ENCODE peak calls at places on chromosomes 11 and 22, in eight cellular contexts. R is HCT116, K is prostate gland, Q is K562, C is IMR-90, J is ovary, H is sigmoid colon, W is stomach. A is an unnamed sample.

GRCh38 chr11:13767461-13767860 is 99.0 kb downstream of the FAR1 start:
- DNase-seq in R (no peak), K (no peak), Q (peak), C (no peak), J (no peak), H (no peak), W (no peak), A (peak)

GRCh38 chr11:123247813-123248379 is 52.8 kb upstream of the CLMP start:
- DNase-seq in R (no peak), K (no peak), Q (no peak), C (no peak), J (no peak), H (no peak), W (no peak), A (no peak)

GRCh38 chr11:26227311-26227710 is 104.6 kb upstream of the ANO3 start:
- DNase-seq in R (no peak), K (no peak), Q (no peak), C (peak), J (no peak), H (no peak), W (no peak), A (no peak)

GRCh38 chr11:17391493-17392355 is 3.3 kb upstream of the KCNJ11 start:
- DNase-seq in R (no peak), K (no peak), Q (no peak), C (no peak), J (no peak), H (no peak), W (no peak), A (no peak)

GRCh38 chr11:2166091-2166851 is 5.3 kb upstream of the INS start:
- DNase-seq in R (no peak), K (no peak), Q (peak), C (no peak), J (peak), H (no peak), W (peak), A (peak)

GRCh38 chr11:71425851-71426250 is 22.3 kb downstream of the DHCR7 start:
- DNase-seq in R (no peak), K (peak), Q (no peak), C (no peak), J (no peak), H (no peak), W (no peak), A (no peak)

GRCh38 chr22:45308624-45309421 is 911 bp upstream of the FAM118A start:
- DNase-seq in R (peak), K (no peak), Q (no peak), C (no peak), J (no peak), H (no peak), W (no peak), A (no peak)

GRCh38 chr11:11396290-11397042 is 43.4 kb upstream of the CSNK2A3 start:
- DNase-seq in R (no peak), K (no peak), Q (no peak), C (peak), J (no peak), H (no peak), W (no peak), A (no peak)

GRCh38 chr11:105000167-105000566 is 22.8 kb downstream of the CASP5 start:
- DNase-seq in R (peak), K (no peak), Q (no peak), C (no peak), J (no peak), H (no peak), W (no peak), A (peak)

GRCh38 chr11:10941429-10941828 is 83.6 kb upstream of the ZBED5 start:
- DNase-seq in R (no peak), K (no peak), Q (no peak), C (no peak), J (no peak), H (peak), W (no peak), A (no peak)

GRCh38 chr22:32313532-32313931 is 44.1 kb upstream of the RFPL3 start:
- DNase-seq in R (no peak), K (no peak), Q (no peak), C (no peak), J (no peak), H (no peak), W (peak), A (no peak)

GRCh38 chr22:19599626-19600243 is 75.5 kb upstream of the CLDN5 start:
- DNase-seq in R (no peak), K (no peak), Q (no peak), C (no peak), J (no peak), H (peak), W (no peak), A (no peak)

GRCh38 chr11:99368579-99368978 is 347.8 kb downstream of the CNTN5 start:
- DNase-seq in R (no peak), K (no peak), Q (no peak), C (no peak), J (no peak), H (no peak), W (no peak), A (no peak)

GRCh38 chr22:49505337-49506009 is 322.2 kb downstream of the BRD1 start:
- DNase-seq in R (no peak), K (no peak), Q (no peak), C (no peak), J (no peak), H (no peak), W (no peak), A (no peak)

GRCh38 chr11:94424662-94425061 is 23.4 kb upstream of the GPR83 start:
- DNase-seq in R (no peak), K (no peak), Q (no peak), C (peak), J (no peak), H (no peak), W (no peak), A (no peak)

GRCh38 chr11:115765803-115766239 is 261.6 kb upstream of the CADM1 start:
- DNase-seq in R (no peak), K (no peak), Q (no peak), C (peak), J (no peak), H (no peak), W (no peak), A (no peak)

GRCh38 chr22:37195921-37196320 is 7.9 kb upstream of the C1QTNF6 start:
- DNase-seq in R (no peak), K (no peak), Q (no peak), C (peak), J (peak), H (no peak), W (no peak), A (no peak)

GRCh38 chr22:26762503-26763170 is 105.2 kb downstream of the MIAT start:
- DNase-seq in R (no peak), K (no peak), Q (no peak), C (no peak), J (no peak), H (no peak), W (no peak), A (no peak)

GRCh38 chr11:18540207-18541009 is 13.7 kb upstream of the TSG101 start:
- DNase-seq in R (no peak), K (no peak), Q (peak), C (peak), J (no peak), H (no peak), W (no peak), A (peak)

GRCh38 chr11:30855383-30856006 is 269.3 kb upstream of the MPPED2 start:
- DNase-seq in R (no peak), K (no peak), Q (no peak), C (peak), J (no peak), H (no peak), W (no peak), A (no peak)

GRCh38 chr11:120610101-120610500 is 98.6 kb downstream of the GRIK4 start:
- DNase-seq in R (no peak), K (no peak), Q (no peak), C (no peak), J (no peak), H (no peak), W (no peak), A (no peak)

GRCh38 chr11:33772300-33772699 is 2.0 kb downstream of the FBXO3 start:
- DNase-seq in R (no peak), K (no peak), Q (peak), C (peak), J (no peak), H (no peak), W (no peak), A (peak)

GRCh38 chr11:61174949-61175348 is 13.7 kb upstream of the VPS37C start:
- DNase-seq in R (no peak), K (no peak), Q (no peak), C (no peak), J (no peak), H (peak), W (peak), A (no peak)

GRCh38 chr11:28773606-28774005 is 665.4 kb downstream of the METTL15 start:
- DNase-seq in R (no peak), K (no peak), Q (no peak), C (no peak), J (no peak), H (no peak), W (no peak), A (no peak)

GRCh38 chr11:42840176-42840829 is 471.5 kb upstream of the API5 start:
- DNase-seq in R (no peak), K (no peak), Q (no peak), C (no peak), J (no peak), H (no peak), W (no peak), A (no peak)

GRCh38 chr11:123696183-123696582 is 41.8 kb upstream of the SCN3B start:
- DNase-seq in R (no peak), K (no peak), Q (no peak), C (no peak), J (no peak), H (no peak), W (no peak), A (no peak)

GRCh38 chr11:15248749-15249148 is 134.0 kb downstream of the INSC start:
- DNase-seq in R (no peak), K (no peak), Q (peak), C (no peak), J (no peak), H (no peak), W (no peak), A (no peak)

GRCh38 chr22:49705631-49706352 is 121.9 kb downstream of the BRD1 start:
- DNase-seq in R (no peak), K (no peak), Q (peak), C (no peak), J (no peak), H (no peak), W (no peak), A (peak)

GRCh38 chr22:28955817-28956216 is 72.4 kb downstream of the ZNRF3 start:
- DNase-seq in R (no peak), K (no peak), Q (no peak), C (no peak), J (no peak), H (no peak), W (peak), A (no peak)

GRCh38 chr11:70384486-70385152 is 13.7 kb upstream of the CTTN start:
- DNase-seq in R (no peak), K (no peak), Q (no peak), C (no peak), J (no peak), H (no peak), W (no peak), A (no peak)
- TF ChIP-seq POLR2A in R (no peak), K (no peak), Q (peak), C (no peak), J (no peak), H (no peak), W (no peak), A (no peak)

DNA sequence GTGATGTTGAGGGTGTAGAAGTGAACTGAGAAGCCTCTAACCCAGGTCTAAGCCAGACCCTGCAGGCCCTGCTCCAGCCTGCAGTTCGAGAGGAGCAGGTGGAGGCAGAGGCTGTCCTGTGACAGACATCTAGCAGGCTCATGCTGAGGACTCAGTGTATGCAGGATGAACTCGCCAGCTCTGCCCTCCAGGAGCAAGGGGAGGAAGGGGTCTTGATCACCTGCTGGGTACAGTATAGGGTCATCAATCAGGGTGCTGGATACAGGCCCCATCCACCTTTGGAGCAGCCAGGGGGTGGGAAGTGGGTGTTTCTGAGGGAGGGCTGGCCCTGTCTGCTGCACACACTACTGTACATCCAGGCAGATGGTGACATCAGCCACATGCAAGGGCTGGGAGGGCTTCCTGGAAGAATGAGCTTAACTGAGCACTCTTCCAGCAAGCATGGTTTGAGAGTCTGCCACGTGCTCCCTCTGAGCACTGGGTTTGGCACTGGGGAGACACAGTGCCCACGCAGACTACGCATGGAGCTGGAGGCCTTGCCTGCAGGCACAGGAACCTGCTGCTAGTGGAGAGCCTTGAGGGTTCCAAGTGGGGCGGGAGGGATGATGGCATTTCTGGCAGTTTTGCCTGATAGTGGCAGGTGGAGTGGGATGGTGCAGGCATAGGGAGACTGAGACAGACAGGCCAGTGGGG is 9.2 kb downstream of the MAPK8IP1 start:
- DNase-seq in R (no peak), K (no peak), Q (no peak), C (no peak), J (no peak), H (no peak), W (no peak), A (no peak)
- TF ChIP-seq POLR2A in R (no peak), K (no peak), Q (no peak), C (no peak), J (no peak), H (no peak), W (no peak), A (no peak)

GRCh38 chr11:58927393-58928081 is 11.8 kb upstream of the GLYATL1 start:
- DNase-seq in R (no peak), K (peak), Q (no peak), C (peak), J (no peak), H (no peak), W (peak), A (no peak)
- TF ChIP-seq POLR2A in R (no peak), K (no peak), Q (no peak), C (no peak), J (no peak), H (no peak), W (no peak), A (no peak)

GRCh38 chr11:118572914-118573550 is 823 bp downstream of the ARCN1 start:
- DNase-seq in R (peak), K (peak), Q (peak), C (peak), J (no peak), H (no peak), W (no peak), A (peak)

GRCh38 chr11:118569670-118570069 is 2.5 kb upstream of the ARCN1 start:
- DNase-seq in R (no peak), K (no peak), Q (no peak), C (no peak), J (no peak), H (no peak), W (no peak), A (no peak)

GRCh38 chr11:118574636-118575035 is 2.4 kb downstream of the ARCN1 start:
- DNase-seq in R (no peak), K (no peak), Q (no peak), C (no peak), J (no peak), H (no peak), W (no peak), A (no peak)

GRCh38 chr11:118570787-118571186 is 1.4 kb upstream of the ARCN1 start:
- DNase-seq in R (no peak), K (no peak), Q (no peak), C (no peak), J (no peak), H (no peak), W (no peak), A (no peak)

DNA sequence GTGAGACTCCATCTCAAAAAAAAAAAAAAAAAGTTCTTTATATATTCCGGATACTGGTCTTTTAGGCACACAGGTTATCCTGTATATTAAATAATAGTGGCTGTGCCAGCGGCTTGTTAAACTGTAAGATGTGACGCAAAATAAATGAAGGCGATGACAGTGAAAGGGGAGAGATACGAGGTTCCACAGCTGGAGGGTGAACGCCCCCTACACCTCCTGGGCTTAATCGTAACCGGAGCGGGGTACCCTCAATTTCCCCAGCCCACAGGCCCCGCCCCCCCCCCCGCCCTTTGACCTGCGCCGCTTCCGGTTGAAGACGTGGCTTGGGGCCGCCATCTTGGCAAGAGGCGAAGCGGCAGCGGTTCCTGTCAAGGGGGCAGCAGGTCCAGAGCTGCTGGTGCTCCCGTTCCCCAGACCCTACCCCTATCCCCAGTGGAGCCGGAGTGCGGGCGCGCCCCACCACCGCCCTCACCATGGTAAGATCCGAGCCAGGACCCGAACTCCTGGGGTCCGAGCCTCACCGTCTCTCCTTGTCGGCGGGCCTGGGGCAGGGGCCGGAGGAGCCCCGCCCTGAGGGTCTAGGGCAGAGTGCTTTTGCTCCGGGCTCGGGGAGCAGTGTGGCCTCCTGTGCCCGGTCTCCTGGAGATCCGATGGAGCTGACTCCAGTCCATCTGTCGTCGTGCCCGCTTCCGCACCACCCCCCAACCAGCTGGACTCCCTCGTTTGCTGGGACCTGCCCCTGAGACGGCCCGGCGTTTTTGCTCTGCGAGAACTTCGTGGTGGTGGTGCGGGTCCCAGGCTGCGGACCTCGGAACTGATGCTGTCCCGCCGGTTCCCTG is at the start of gene ARCN1:
- DNase-seq in R (peak), K (peak), Q (peak), C (peak), J (peak), H (peak), W (peak), A (peak)
- TF ChIP-seq POLR2A in R (peak), K (peak), Q (peak), C (peak), J (peak), H (peak), W (no peak), A (peak)

DNA sequence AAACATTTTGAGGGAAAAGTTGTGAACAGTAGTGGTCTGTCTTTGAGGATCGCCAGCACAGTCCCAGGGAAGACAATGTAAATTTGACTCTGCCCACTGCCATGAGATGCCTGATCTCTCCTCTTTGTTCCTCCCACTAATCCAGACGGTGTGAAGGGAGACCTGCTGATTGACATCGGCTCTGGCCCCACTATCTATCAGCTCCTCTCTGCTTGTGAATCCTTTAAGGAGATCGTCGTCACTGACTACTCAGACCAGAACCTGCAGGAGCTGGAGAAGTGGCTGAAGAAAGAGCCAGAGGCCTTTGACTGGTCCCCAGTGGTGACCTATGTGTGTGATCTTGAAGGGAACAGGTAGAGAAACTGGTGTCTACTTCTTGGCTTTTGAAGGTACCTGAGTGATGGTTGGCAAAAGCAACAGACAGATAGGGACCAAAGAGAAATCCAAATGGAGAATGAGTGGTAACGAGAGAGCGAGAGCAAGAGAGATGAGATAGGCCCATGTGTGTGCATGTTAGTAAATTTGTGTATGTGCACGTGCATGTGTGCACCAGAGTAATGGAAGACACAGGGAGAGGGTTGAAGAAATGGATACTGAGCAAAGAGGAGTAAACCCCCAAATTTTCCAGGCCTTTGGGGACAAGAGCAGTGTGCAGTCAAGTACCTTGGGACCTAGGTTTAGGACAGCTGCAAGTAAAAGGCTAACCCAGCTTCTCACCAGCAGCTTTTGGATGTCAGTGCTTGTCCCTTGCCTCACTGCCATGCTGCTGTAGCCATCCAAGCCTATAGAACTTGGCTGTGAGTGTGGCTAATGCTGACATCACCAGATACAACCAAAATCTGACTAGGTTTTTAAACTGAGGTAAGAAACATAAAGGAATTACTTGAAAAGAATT is 1.9 kb downstream of the NNMT start:
- DNase-seq in R (no peak), K (no peak), Q (peak), C (no peak), J (no peak), H (no peak), W (no peak), A (no peak)
- TF ChIP-seq POLR2A in R (no peak), K (no peak), Q (no peak), C (no peak), J (no peak), H (no peak), W (no peak), A (no peak)

GRCh38 chr11:9568161-9568853 is 5.2 kb upstream of the WEE1 start:
- DNase-seq in R (no peak), K (no peak), Q (no peak), C (peak), J (no peak), H (no peak), W (no peak), A (no peak)
- TF ChIP-seq POLR2A in R (no peak), K (no peak), Q (no peak), C (no peak), J (no peak), H (no peak), W (no peak), A (no peak)

A was measured in erythroblast.